ENCODE peak calls at places on chromosome 21, in six cellular contexts. H, L, T, A, Y and N are unnamed samples.

GRCh38 chr21:45481566-45481965 is 60.7 kb downstream of the SLC19A1 start:
- DNase-seq in H (no peak), L (no peak), T (no peak), A (no peak), Y (no peak), N (no peak)

GRCh38 chr21:43716376-43717165 is 2.4 kb upstream of the PDXK start:
- DNase-seq in H (no peak), L (no peak), T (peak), A (no peak), Y (no peak), N (no peak)

GRCh38 chr21:42427809-42428419 is 24.2 kb downstream of the UBASH3A start:
- DNase-seq in H (no peak), L (no peak), T (no peak), A (no peak), Y (no peak), N (peak)

GRCh38 chr21:24428539-24429186 is 1178.6 kb downstream of the MRPL39 start:
- DNase-seq in H (no peak), L (no peak), T (peak), A (no peak), Y (no peak), N (no peak)

GRCh38 chr21:42515708-42516502 is 2.3 kb downstream of the SLC37A1 start:
- DNase-seq in H (no peak), L (no peak), T (no peak), A (no peak), Y (no peak), N (peak)

GRCh38 chr21:44702111-44702972 is 5.4 kb downstream of the KRTAP10-12 start:
- DNase-seq in H (no peak), L (no peak), T (no peak), A (no peak), Y (no peak), N (no peak)

GRCh38 chr21:28429161-28429560 is 563.5 kb downstream of the LTN1 start:
- DNase-seq in H (no peak), L (no peak), T (no peak), A (no peak), Y (no peak), N (no peak)

GRCh38 chr21:35652872-35653271 is 407.5 kb downstream of the SETD4 start:
- DNase-seq in H (no peak), L (no peak), T (no peak), A (no peak), Y (no peak), N (no peak)

GRCh38 chr21:45200596-45201296 is 86.9 kb downstream of the POFUT2 start:
- DNase-seq in H (no peak), L (no peak), T (no peak), A (no peak), Y (no peak), N (no peak)